ENCODE peak calls at places on chromosomes 6 and 20, in eight cellular contexts. D is HT1080, H is T-cell, M is AG04450, J is NCI-H510A treated with DMSO at 0.1 percent for 48 hours, G is omental fat pad, E is astrocyte of the spinal cord, B is left ventricle myocardium superior. X is an unnamed sample.
A peak's percentile ranks its signal among the peaks of the same experiment; 100 is the strongest.

GRCh38 chr20:45945678-45946148 is 11.2 kb downstream of the PCIF1 start:
- DNase-seq in G (no peak), M (no peak), J (no peak), B (peak; percentile 30), E (peak; percentile 64), H (no peak), D (peak; percentile 71), X (no peak)

GRCh38 chr6:76697585-76697984 is 625.1 kb upstream of the IMPG1 start:
- DNase-seq in D (peak; percentile 34), B (no peak), H (no peak), J (no peak), E (peak; percentile 37), G (no peak), M (no peak), X (peak; percentile 10)

GRCh38 chr6:54074591-54075195 is 36.5 kb upstream of the MLIP start:
- DNase-seq in M (no peak), E (no peak), D (no peak), H (no peak), J (no peak), G (no peak), B (peak; percentile 49), X (no peak)

GRCh38 chr20:23151008-23151703 is 65.0 kb upstream of the CD93 start:
- DNase-seq in B (no peak), M (no peak), D (no peak), E (no peak), J (no peak), H (no peak), G (no peak), X (no peak)

GRCh38 chr6:122033564-122034181 is 365.8 kb upstream of the HSF2 start:
- DNase-seq in E (peak; percentile 77), B (no peak), M (peak; percentile 32), D (peak; percentile 31), H (no peak), G (no peak), J (peak; percentile 61), X (peak; percentile 67)

GRCh38 chr6:109000289-109000688 is 94.4 kb downstream of the SESN1 start:
- DNase-seq in G (no peak), D (no peak), E (no peak), H (no peak), B (no peak), J (no peak), M (no peak), X (no peak)

GRCh38 chr6:116289876-116290275 is 10.1 kb upstream of the TSPYL1 start:
- DNase-seq in E (no peak), H (no peak), D (no peak), M (no peak), J (no peak), B (no peak), G (no peak), X (no peak)

GRCh38 chr20:15832512-15832911 is 740.7 kb downstream of the KIF16B start:
- DNase-seq in D (no peak), H (no peak), J (no peak), E (no peak), M (no peak), G (no peak), B (no peak), X (no peak)

GRCh38 chr6:43780293-43780692 is 10.3 kb downstream of the VEGFA start:
- DNase-seq in J (no peak), M (no peak), E (no peak), G (no peak), D (no peak), B (no peak), H (no peak), X (no peak)

GRCh38 chr20:22974354-22974753 is 60.8 kb upstream of the SSTR4 start:
- DNase-seq in J (no peak), E (no peak), H (no peak), B (no peak), G (no peak), M (no peak), D (peak; percentile 30), X (peak; percentile 13)

GRCh38 chr6:108974201-108974600 is 120.4 kb downstream of the SESN1 start:
- DNase-seq in B (no peak), J (no peak), H (no peak), E (no peak), M (no peak), D (no peak), G (no peak), X (no peak)

X was measured in kidney glomerular epithelial cell.